ENCODE peak calls at places on chromosomes 7 and 10, in ten cellular contexts. O is HL-60, W is ovary, C is WERI-Rb-1, S is lower lobe of right lung, Q is colonic mucosa, L is left ventricle myocardium inferior, V is lung, P is iPS DF 6.9, R is esophagus squamous epithelium. K is an unnamed sample.

GRCh38 chr7:33422825-33423645 is 293.7 kb downstream of the BBS9 start:
- DNase-seq in O (no peak), W (no peak), C (no peak), S (no peak), Q (no peak), L (no peak), V (no peak), P (no peak), R (no peak), K (no peak)

GRCh38 chr7:135803143-135803542 is 54.5 kb upstream of the FAM180A start:
- DNase-seq in O (no peak), W (no peak), C (no peak), S (no peak), Q (no peak), L (no peak), V (no peak), P (no peak), R (no peak), K (no peak)

GRCh38 chr10:112356686-112357085 is 17.2 kb upstream of the ACSL5 start:
- DNase-seq in O (no peak), W (no peak), C (no peak), S (no peak), Q (no peak), L (no peak), V (no peak), P (no peak), R (no peak), K (no peak)

GRCh38 chr7:44379366-44380178 is 54.2 kb upstream of the CAMK2B start:
- DNase-seq in O (no peak), W (no peak), C (no peak), S (no peak), Q (no peak), L (no peak), V (peak), P (no peak), R (no peak), K (no peak)

GRCh38 chr7:14340415-14341079 is 351.1 kb upstream of the ETV1 start:
- DNase-seq in O (no peak), W (no peak), C (no peak), S (no peak), Q (no peak), L (no peak), V (no peak), P (no peak), R (no peak), K (no peak)

GRCh38 chr7:15829689-15830088 is 143.2 kb upstream of the MEOX2 start:
- DNase-seq in O (no peak), W (no peak), C (no peak), S (no peak), Q (no peak), L (no peak), V (peak), P (no peak), R (no peak), K (no peak)

GRCh38 chr10:116659049-116659670 is 38.4 kb downstream of the PNLIPRP2 start:
- DNase-seq in O (no peak), W (no peak), C (no peak), S (no peak), Q (no peak), L (no peak), V (no peak), P (no peak), R (no peak), K (no peak)

GRCh38 chr7:3481435-3481834 is 180.4 kb downstream of the SDK1 start:
- DNase-seq in O (no peak), W (no peak), C (no peak), S (no peak), Q (no peak), L (no peak), V (no peak), P (no peak), R (no peak), K (no peak)

GRCh38 chr7:78261302-78261701 is 462.7 kb downstream of the PHTF2 start:
- DNase-seq in O (no peak), W (no peak), C (no peak), S (no peak), Q (no peak), L (no peak), V (no peak), P (no peak), R (no peak), K (no peak)

GRCh38 chr7:1460757-1461639 is 1.7 kb upstream of the MICALL2 start:
- DNase-seq in O (peak), W (peak), C (no peak), S (peak), Q (peak), L (peak), V (peak), P (no peak), R (no peak), K (no peak)

GRCh38 chr10:13969792-13970140 is 361.0 kb downstream of the FRMD4A start:
- DNase-seq in O (no peak), W (no peak), C (no peak), S (no peak), Q (no peak), L (no peak), V (no peak), P (no peak), R (no peak), K (no peak)

GRCh38 chr10:71004676-71005075 is 116.3 kb upstream of the PCBD1 start:
- DNase-seq in O (no peak), W (no peak), C (no peak), S (no peak), Q (no peak), L (no peak), V (no peak), P (no peak), R (no peak), K (no peak)

GRCh38 chr10:119368991-119369869 is 161.9 kb downstream of the GRK5 start:
- DNase-seq in O (no peak), W (peak), C (no peak), S (no peak), Q (no peak), L (no peak), V (no peak), P (no peak), R (no peak), K (peak)

GRCh38 chr7:1317654-1318450 is 85.2 kb downstream of the UNCX start:
- DNase-seq in O (no peak), W (no peak), C (no peak), S (peak), Q (no peak), L (peak), V (no peak), P (no peak), R (no peak), K (no peak)

GRCh38 chr10:73871915-73872710 is 2.2 kb downstream of the CAMK2G start:
- DNase-seq in O (no peak), W (no peak), C (no peak), S (no peak), Q (peak), L (no peak), V (peak), P (no peak), R (no peak), K (no peak)
- H3K4me3 ChIP-seq in O (no peak), W (no peak), C (no peak), S (peak), Q (no peak), L (peak), V (no peak), P (no peak), R (peak), K (no peak)

DNA sequence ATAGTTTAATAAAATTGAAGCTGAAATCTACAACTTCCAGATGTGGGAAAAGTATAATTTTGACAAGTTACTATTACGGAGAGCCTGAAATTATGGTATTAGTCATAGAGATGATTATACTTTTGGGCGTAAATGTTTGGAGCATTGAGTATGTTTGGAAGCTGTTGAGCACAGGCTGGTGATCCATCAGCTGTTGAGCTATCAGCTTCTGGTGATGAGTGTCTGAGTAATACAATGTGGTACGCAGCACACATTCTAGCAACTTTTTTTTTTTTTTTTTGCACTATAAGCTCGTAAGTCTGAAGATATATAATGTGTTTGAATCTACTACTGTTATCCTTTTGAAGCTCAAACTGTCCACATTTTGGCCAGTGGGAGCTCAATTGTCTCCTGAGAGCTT is 123.4 kb downstream of the ATE1 start:
- DNase-seq in O (no peak), W (no peak), C (no peak), S (no peak), Q (no peak), L (no peak), V (no peak), P (no peak), R (no peak), K (no peak)
- H3K4me3 ChIP-seq in O (no peak), W (no peak), C (no peak), S (no peak), Q (no peak), L (no peak), V (no peak), P (no peak), R (no peak), K (no peak)

DNA sequence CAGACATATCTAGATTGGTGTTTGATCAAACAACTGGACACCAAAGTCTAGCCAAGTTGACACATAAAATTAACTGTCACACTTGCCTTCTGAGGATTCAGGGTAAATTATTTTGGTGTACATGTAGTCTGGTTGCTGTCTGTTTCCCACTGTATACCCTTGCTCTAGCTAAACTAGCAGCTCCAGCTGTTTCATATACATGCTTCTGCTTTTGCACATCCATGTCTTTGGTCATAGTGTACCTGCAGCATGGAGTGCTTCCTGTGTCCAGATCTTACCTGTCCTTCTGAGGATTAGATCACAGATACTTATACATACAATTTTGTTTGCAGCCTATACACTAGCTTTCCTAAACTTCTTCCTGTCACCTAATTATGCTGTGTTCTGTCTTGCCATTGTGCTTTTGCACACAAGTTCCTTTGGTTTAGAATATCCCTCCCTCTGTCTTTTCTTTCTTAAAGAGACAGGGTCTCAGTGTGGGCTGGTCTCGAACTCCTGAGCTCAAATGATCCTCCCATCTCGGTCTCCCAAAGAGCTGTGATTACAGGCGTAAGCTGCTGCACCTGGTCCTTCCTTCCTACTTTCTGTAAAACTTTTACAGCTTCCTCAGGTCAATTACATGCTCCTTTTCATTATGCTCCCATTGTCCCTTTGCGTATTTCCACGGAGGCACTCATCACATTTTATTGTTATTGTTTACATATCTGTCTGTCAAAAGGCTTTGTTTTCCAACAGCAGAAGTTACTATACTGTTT is 33.8 kb downstream of the TPST1 start:
- DNase-seq in O (no peak), W (no peak), C (no peak), S (no peak), Q (no peak), L (no peak), V (no peak), P (no peak), R (no peak), K (no peak)
- H3K4me3 ChIP-seq in O (no peak), W (no peak), C (no peak), S (no peak), Q (no peak), L (no peak), V (no peak), P (no peak), R (no peak), K (no peak)

GRCh38 chr7:28156401-28156800 is 24.2 kb downstream of the JAZF1 start:
- DNase-seq in O (no peak), W (no peak), C (no peak), S (no peak), Q (no peak), L (no peak), V (no peak), P (no peak), R (no peak), K (no peak)
- H3K4me3 ChIP-seq in O (no peak), W (no peak), C (no peak), S (no peak), Q (no peak), L (no peak), V (no peak), P (no peak), R (no peak), K (no peak)

GRCh38 chr7:117445206-117445605 is 17.9 kb upstream of the ASZ1 start:
- DNase-seq in O (no peak), W (no peak), C (no peak), S (no peak), Q (no peak), L (no peak), V (no peak), P (no peak), R (no peak), K (peak)

GRCh38 chr7:117448655-117449054 is 21.4 kb upstream of the ASZ1 start:
- DNase-seq in O (no peak), W (no peak), C (no peak), S (no peak), Q (no peak), L (no peak), V (no peak), P (no peak), R (no peak), K (no peak)

GRCh38 chr7:117444646-117445045 is 17.4 kb upstream of the ASZ1 start:
- DNase-seq in O (no peak), W (no peak), C (no peak), S (no peak), Q (no peak), L (no peak), V (no peak), P (no peak), R (no peak), K (no peak)

GRCh38 chr7:117446220-117446815 is 19.0 kb upstream of the ASZ1 start:
- DNase-seq in O (no peak), W (no peak), C (no peak), S (no peak), Q (no peak), L (no peak), V (no peak), P (no peak), R (no peak), K (no peak)
- H3K4me3 ChIP-seq in O (no peak), W (no peak), C (no peak), S (no peak), Q (no peak), L (no peak), V (no peak), P (no peak), R (no peak), K (no peak)

DNA sequence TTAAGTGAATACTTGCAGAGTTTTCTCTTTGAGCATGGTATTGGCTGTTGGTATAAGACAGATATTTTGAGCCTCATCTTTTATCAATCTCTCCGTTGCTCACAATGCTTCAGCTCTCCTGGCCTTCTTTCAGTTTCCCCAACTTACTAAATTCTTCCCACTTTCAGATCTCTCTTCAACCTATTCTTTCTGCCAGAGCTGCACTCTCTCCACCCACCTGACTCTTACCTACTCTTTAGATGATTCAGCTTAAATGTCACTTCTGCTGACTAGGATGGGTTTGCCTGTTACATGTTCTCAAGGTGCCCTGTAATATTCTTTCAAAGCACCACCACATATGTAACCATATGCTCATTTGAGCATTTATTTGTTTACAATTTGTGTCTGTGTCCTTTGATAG is 1.6 kb downstream of the EXOSC1 start:
- DNase-seq in O (no peak), W (no peak), C (no peak), S (no peak), Q (no peak), L (no peak), V (no peak), P (no peak), R (no peak), K (no peak)
- H3K4me3 ChIP-seq in O (no peak), W (no peak), C (no peak), S (no peak), Q (no peak), L (no peak), V (no peak), P (no peak), R (no peak), K (no peak)

GRCh38 chr7:155764432-155764798 is 47.8 kb downstream of the SHH start:
- DNase-seq in O (no peak), W (no peak), C (peak), S (no peak), Q (no peak), L (no peak), V (no peak), P (no peak), R (no peak), K (no peak)
- H3K4me3 ChIP-seq in O (no peak), W (no peak), C (no peak), S (no peak), Q (no peak), L (peak), V (no peak), P (no peak), R (no peak), K (no peak)

GRCh38 chr7:73555411-73555982 is 2.0 kb downstream of the BCL7B start:
- DNase-seq in O (no peak), W (no peak), C (no peak), S (no peak), Q (no peak), L (no peak), V (no peak), P (no peak), R (no peak), K (no peak)
- H3K4me3 ChIP-seq in O (peak), W (no peak), C (no peak), S (peak), Q (peak), L (peak), V (no peak), P (no peak), R (peak), K (peak)